ENCODE peak calls at places on chromosomes 7 and 10, in seven cellular contexts. N is PC-3, I is HepG2, X is IMR-90, C is OCI-LY7, O is mesenchymal stem cell, R is A549. E is an unnamed sample.

GRCh38 chr10:72009430-72010081 is 45.4 kb downstream of the CHST3 start:
- DNase-seq in C (no peak), N (no peak), I (no peak), X (peak; percentile 94), O (peak; percentile 99), R (no peak), E (no peak)

GRCh38 chr7:133119067-133119466 is 37.2 kb upstream of the CHCHD3 start:
- DNase-seq in X (no peak), N (no peak), I (no peak), R (no peak), O (no peak), C (no peak), E (no peak)

GRCh38 chr7:54888736-54889082 is 129.7 kb upstream of the SEC61G start:
- DNase-seq in R (no peak), N (no peak), O (no peak), I (no peak), X (no peak), C (no peak), E (no peak)

GRCh38 chr7:75889223-75889825 is 10.5 kb downstream of the RHBDD2 start:
- DNase-seq in X (no peak), N (no peak), R (no peak), C (no peak), O (no peak), I (no peak), E (no peak)

GRCh38 chr10:124520553-124521428 is 59.2 kb downstream of the LHPP start:
- DNase-seq in C (no peak), X (peak; percentile 19), N (no peak), O (no peak), I (no peak), R (no peak), E (no peak)

GRCh38 chr7:75985518-75986146 is 8.8 kb downstream of the TMEM120A start:
- DNase-seq in N (no peak), O (no peak), C (no peak), X (no peak), R (no peak), I (no peak), E (no peak)

GRCh38 chr7:100952641-100953040 is 3.3 kb downstream of the MUC3A start:
- DNase-seq in N (no peak), I (no peak), O (no peak), C (no peak), X (no peak), R (no peak), E (no peak)

GRCh38 chr10:19819419-19820033 is 3.3 kb downstream of the PLXDC2 start:
- DNase-seq in R (peak; percentile 52), O (peak; percentile 75), N (peak; percentile 71), I (peak; percentile 55), X (peak; percentile 43), C (peak; percentile 33), E (no peak)

GRCh38 chr10:27713906-27714305 is 31.7 kb downstream of the MKX start:
- DNase-seq in C (no peak), O (no peak), X (no peak), R (no peak), N (no peak), I (no peak), E (no peak)

GRCh38 chr10:8023851-8024250 is 30.6 kb upstream of the GATA3 start:
- DNase-seq in O (no peak), I (no peak), R (no peak), N (no peak), C (no peak), X (no peak), E (no peak)

GRCh38 chr7:45457591-45457990 is 116.6 kb upstream of the ADCY1 start:
- DNase-seq in R (no peak), I (no peak), O (no peak), X (no peak), C (no peak), N (no peak), E (no peak)

GRCh38 chr7:53690411-53690810 is 655.0 kb downstream of the POM121L12 start:
- DNase-seq in N (no peak), X (no peak), I (no peak), O (no peak), C (no peak), R (no peak), E (no peak)

GRCh38 chr10:8017276-8017675 is 37.2 kb upstream of the GATA3 start:
- DNase-seq in R (no peak), X (peak; percentile 18), N (no peak), C (no peak), O (no peak), I (no peak), E (no peak)

GRCh38 chr7:57529931-57530330 is 80.0 kb downstream of the ZNF716 start:
- DNase-seq in R (no peak), O (no peak), X (no peak), N (no peak), C (no peak), I (no peak), E (no peak)

GRCh38 chr10:131077031-131077430 is 234.5 kb downstream of the TCERG1L start:
- DNase-seq in R (no peak), X (no peak), C (no peak), O (no peak), I (no peak), N (no peak), E (no peak)

GRCh38 chr7:106608664-106609063 is 52.3 kb downstream of the CCDC71L start:
- DNase-seq in C (no peak), N (no peak), R (no peak), X (no peak), I (no peak), O (no peak), E (no peak)

GRCh38 chr10:80171248-80171660 is 34.1 kb downstream of the ANXA11 start:
- DNase-seq in O (no peak), C (no peak), I (no peak), X (no peak), R (no peak), N (peak; percentile 100), E (no peak)

GRCh38 chr10:4820804-4821401 is 5.1 kb upstream of the AKR1E2 start:
- DNase-seq in N (no peak), C (no peak), X (no peak), I (no peak), O (no peak), R (no peak), E (no peak)

DNA sequence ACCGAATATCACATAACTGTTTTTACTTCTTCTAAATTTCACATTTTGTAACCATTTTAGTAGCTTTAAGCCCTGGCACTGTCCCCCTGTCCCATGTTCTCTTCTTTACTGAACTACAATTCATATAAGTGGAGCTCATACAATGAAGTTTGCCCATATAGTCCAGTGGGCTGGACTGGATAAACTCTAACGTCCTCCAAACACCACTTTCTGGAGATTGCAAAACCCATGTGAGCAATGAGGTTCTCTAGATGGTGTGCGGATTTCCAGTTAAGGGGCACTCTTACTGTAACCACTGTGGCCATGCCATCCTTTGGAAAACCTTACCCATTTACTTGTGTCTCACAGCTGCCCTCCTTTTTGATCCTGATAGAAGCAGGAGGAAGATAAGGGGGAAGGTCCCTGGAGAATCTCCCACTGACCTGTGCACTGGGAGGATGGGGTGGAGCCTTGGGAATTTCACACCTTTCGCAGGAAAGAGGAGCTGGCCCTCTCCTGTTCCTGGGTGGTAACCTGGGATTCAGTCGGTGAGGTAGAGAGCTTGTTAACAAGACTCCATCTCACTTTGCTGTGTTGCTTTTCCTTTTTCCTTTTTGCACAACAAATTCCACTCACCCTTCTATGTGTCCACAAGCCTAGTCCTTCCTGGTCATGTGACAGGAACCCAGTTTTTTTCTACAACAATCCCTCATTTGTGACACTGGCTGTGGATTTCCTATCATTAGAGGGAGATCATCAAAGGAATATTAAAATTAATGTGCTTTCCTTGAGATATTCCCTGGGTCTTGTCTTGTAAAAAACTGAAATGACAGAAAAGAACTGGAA is 120.7 kb downstream of the ARID5B start:
- DNase-seq in R (no peak), X (no peak), C (no peak), I (no peak), O (no peak), N (no peak), E (no peak)
- H3K4me1 ChIP-seq in R (no peaks in the 10 kb centered on the region), X (peaks cover 31% of the 10 kb centered on the region), C (peaks cover 69% of the 10 kb centered on the region), I (peaks cover 32% of the 10 kb centered on the region), O (peaks cover 6% of the 10 kb centered on the region), N (peaks cover 46% of the 10 kb centered on the region), E (peaks cover 60% of the 10 kb centered on the region)

DNA sequence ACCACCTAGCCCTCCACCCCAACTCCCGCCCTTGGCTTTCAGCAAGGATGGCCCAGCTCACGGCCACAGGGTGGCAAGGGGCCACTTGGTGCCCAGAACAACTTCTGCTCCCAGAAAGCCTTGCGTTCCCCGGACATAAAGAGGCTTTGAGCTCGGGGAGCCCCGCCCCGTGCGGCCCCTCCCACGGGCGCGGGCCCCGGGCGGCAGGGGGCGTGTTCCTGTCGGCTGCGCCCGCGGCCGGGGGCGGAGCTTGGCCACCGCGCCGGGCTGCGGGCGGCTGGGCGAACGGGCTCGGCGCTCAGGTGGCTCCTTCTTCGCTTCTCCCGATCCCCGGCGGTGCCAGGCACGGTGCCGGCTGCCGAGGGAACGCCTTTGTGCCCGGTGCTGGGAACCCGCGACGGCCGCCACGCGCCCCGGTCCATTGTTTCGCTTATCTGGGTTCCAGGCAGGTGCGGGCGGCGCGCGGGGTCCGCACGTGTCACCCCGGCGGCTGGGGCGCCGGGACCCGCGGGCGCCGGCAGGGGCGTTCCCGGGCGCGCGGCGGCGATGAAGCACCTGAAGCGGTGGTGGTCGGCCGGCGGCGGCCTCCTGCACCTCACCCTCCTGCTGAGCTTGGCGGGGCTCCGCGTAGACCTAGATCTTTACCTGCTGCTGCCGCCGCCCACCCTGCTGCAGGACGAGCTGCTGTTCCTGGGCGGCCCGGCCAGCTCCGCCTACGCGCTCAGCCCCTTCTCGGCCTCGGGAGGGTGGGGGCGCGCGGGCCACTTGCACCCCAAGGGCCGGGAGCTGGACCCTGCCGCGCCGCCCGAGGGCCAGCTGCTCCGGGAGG is at the start of gene NFE2L3:
- DNase-seq in O (peak; percentile 64), C (peak; percentile 92), X (peak; percentile 63), I (peak; percentile 76), N (peak; percentile 87), R (peak; percentile 80), E (no peak)
- H3K4me2 ChIP-seq in O (peak within 1 kb of the TSS; percentile 81), C (peak within 1 kb of the TSS; percentile 89), X (peak within 1 kb of the TSS; percentile 88), I (peak within 1 kb of the TSS; percentile 81), N (peak within 1 kb of the TSS; percentile 96), R (peak within 1 kb of the TSS; percentile 83), E (peak within 1 kb of the TSS; percentile 98)

GRCh38 chr10:32048282-32048681 is 7.9 kb downstream of the KIF5B start:
- DNase-seq in N (no peak), R (no peak), X (no peak), C (no peak), O (no peak), I (no peak), E (no peak)

GRCh38 chr10:32054087-32054486 is 2.1 kb downstream of the KIF5B start:
- DNase-seq in N (peak; percentile 50), X (peak; percentile 87), I (peak; percentile 46), C (peak; percentile 6), R (peak; percentile 15), O (peak; percentile 88), E (no peak)

GRCh38 chr10:32050145-32050544 is 6.1 kb downstream of the KIF5B start:
- DNase-seq in N (no peak), I (no peak), R (no peak), X (no peak), O (no peak), C (no peak), E (no peak)

DNA sequence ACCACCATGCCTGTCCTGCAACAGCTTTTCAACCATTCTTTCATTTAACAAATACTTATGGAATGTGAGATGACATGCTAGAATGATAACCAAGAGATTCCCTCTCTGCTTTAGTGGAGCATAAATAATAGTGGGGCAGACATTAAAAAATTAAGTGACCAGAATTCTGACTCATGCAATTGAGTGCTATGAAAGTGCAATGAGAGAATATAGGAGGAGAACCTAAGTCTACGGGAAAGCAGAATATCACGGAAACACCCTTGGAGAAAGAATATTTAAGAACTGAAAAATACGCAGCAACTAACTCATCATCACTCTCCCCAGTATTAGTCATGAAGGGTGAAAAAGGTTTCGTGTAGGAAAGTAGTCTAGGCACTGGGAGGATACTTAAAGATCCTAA is 7.1 kb downstream of the KIF5B start:
- DNase-seq in I (no peak), X (peak; percentile 67), R (no peak), C (no peak), N (no peak), O (no peak), E (no peak)
- H3K4me1 ChIP-seq in I (peaks cover 76% of the 10 kb centered on the region), X (peaks cover 11% of the 10 kb centered on the region), R (peaks cover 61% of the 10 kb centered on the region), C (peaks cover 39% of the 10 kb centered on the region), N (peaks cover 36% of the 10 kb centered on the region), O (peaks cover 5% of the 10 kb centered on the region), E (peaks cover 6% of the 10 kb centered on the region)

GRCh38 chr10:89959433-89960110 is 258.2 kb downstream of the KIF20B start:
- DNase-seq in N (no peak), R (no peak), O (no peak), I (no peak), C (no peak), X (no peak), E (peak; percentile 57)
- H3K4me2 ChIP-seq in N (no peak overlapping the region), R (no peak overlapping the region), O (no peak overlapping the region), I (no peak overlapping the region), C (no peak overlapping the region), X (no peak overlapping the region), E (no peak overlapping the region)

E was measured in GM12878.